ENCODE peak calls at places on chromosomes 6 and 20, in four cellular contexts. Z, L, E and M are unnamed samples.

GRCh38 chr20:40952231-40952630 is 76.4 kb upstream of the TOP1 start:
- DNase-seq in Z (no peak), L (no peak), E (no peak), M (no peak)

GRCh38 chr20:62925420-62926228 is 681 bp downstream of the DIDO1 start:
- DNase-seq in Z (peak), L (peak), E (peak), M (no peak)

GRCh38 chr20:36050436-36051317 is 82.3 kb downstream of the CNBD2 start:
- DNase-seq in Z (peak), L (peak), E (peak), M (peak)

GRCh38 chr6:6920984-6921313 is 186.8 kb upstream of the RREB1 start:
- DNase-seq in Z (no peak), L (no peak), E (no peak), M (no peak)

GRCh38 chr20:64073476-64074183 is 5.7 kb downstream of the RGS19 start:
- DNase-seq in Z (no peak), L (no peak), E (no peak), M (no peak)

GRCh38 chr20:23397961-23398360 is 23.3 kb downstream of the NAPB start:
- DNase-seq in Z (peak), L (no peak), E (no peak), M (no peak)

GRCh38 chr20:20225325-20225724 is 142.6 kb upstream of the INSM1 start:
- DNase-seq in Z (no peak), L (no peak), E (no peak), M (no peak)

GRCh38 chr6:166173292-166173951 is 5.8 kb upstream of the TBXT start:
- DNase-seq in Z (no peak), L (peak), E (peak), M (no peak)

GRCh38 chr6:139996253-139996834 is 621.9 kb upstream of the CITED2 start:
- DNase-seq in Z (no peak), L (peak), E (peak), M (no peak)

GRCh38 chr20:47438464-47439381 is 63.0 kb upstream of the NCOA3 start:
- DNase-seq in Z (no peak), L (no peak), E (peak), M (no peak)

GRCh38 chr6:84709121-84709520 is 55.3 kb downstream of the TBX18 start:
- DNase-seq in Z (no peak), L (peak), E (no peak), M (no peak)

GRCh38 chr6:130447374-130447773 is 81.6 kb downstream of the TMEM200A start:
- DNase-seq in Z (no peak), L (no peak), E (no peak), M (no peak)

GRCh38 chr6:168908166-168908565 is 345.5 kb downstream of the THBS2 start:
- DNase-seq in Z (peak), L (no peak), E (no peak), M (no peak)

GRCh38 chr6:5751525-5752252 is 255.0 kb downstream of the NRN1 start:
- DNase-seq in Z (peak), L (peak), E (no peak), M (no peak)

GRCh38 chr6:25487012-25487411 is 165.0 kb upstream of the SCGN start:
- DNase-seq in Z (no peak), L (no peak), E (no peak), M (no peak)

GRCh38 chr6:166942393-166943168 is 13.8 kb downstream of the RNASET2 start:
- DNase-seq in Z (no peak), L (no peak), E (no peak), M (no peak)

GRCh38 chr6:123030292-123030691 is 34.3 kb downstream of the CLVS2 start:
- DNase-seq in Z (peak), L (no peak), E (no peak), M (no peak)

GRCh38 chr20:45892049-45892816 is 1.1 kb downstream of the CTSA start:
- DNase-seq in Z (peak), L (peak), E (no peak), M (no peak)

GRCh38 chr6:69617163-69617562 is 179.6 kb downstream of the LMBRD1 start:
- DNase-seq in Z (no peak), L (no peak), E (no peak), M (no peak)

GRCh38 chr6:39003072-39003471 is 45.5 kb upstream of the GLP1R start:
- DNase-seq in Z (no peak), L (peak), E (no peak), M (no peak)

GRCh38 chr20:26208296-26209091 is 511.8 kb upstream of the ZNF337 start:
- DNase-seq in Z (peak), L (no peak), E (no peak), M (no peak)

GRCh38 chr20:29873946-29874345 is 1383.5 kb upstream of the DEFB115 start:
- DNase-seq in Z (peak), L (peak), E (peak), M (no peak)

GRCh38 chr6:9370480-9370879 is 935.1 kb upstream of the SLC35B3 start:
- DNase-seq in Z (no peak), L (no peak), E (no peak), M (no peak)

GRCh38 chr20:35953411-35954199 is 697 bp downstream of the SCAND1 start:
- DNase-seq in Z (peak), L (peak), E (peak), M (no peak)

DNA sequence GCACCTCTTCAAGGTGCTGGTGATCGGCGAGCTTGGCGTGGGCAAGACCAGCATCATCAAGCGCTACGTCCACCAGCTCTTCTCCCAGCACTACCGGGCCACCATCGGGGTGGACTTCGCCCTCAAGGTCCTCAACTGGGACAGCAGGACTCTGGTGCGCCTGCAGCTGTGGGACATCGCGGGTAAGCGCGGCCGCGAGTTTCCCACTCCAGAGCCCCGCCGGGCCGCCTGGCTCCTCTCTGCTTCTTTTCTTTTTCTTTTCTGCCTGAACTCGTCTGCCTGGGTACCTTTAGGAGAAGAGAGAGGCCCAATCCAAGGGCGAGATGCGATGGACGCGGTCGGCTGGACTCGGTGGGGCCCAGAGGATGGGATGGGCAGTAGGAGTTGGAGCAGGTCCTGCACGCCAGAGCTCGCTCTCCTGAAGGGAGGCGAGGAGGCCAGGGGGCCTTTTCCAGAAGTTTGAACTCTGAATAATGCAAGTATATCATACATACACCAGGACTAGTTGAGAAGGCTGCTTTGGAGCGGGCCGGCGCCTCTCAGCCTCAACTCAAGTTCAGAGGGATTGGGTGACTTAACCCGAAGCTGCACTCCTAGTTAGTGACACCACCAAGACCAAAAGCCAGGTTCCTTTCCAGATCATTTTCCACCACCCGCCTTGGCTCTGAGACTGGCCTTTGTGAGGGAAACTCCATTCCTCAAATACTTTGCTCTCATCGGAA is 468 bp downstream of the RAB32 start:
- DNase-seq in Z (peak), L (no peak), E (no peak), M (no peak)
- H3K4me3 ChIP-seq in Z (peak), L (peak), E (no peak), M (peak)

DNA sequence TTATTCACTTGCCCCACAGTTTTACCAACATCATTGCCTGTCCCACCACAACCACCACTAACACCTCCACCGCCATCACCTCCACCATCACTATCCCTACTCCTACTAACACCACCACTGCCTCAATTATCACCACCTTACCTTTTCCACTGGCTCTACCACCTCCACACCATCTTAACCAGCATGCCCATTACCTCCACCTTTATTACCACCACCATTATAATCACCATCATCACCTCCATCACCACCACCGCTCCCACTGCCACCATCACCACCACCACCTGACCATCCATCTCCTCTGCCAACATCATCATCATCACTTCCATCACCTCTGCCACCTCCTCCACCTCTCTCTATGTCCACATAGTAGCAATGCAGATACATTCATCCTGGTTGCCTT is 90.0 kb downstream of the SNAP25 start:
- DNase-seq in Z (no peak), L (no peak), E (no peak), M (no peak)
- H3K4me3 ChIP-seq in Z (no peak), L (no peak), E (no peak), M (no peak)

GRCh38 chr6:157839606-157840005 is 16.6 kb downstream of the SNX9 start:
- DNase-seq in Z (no peak), L (no peak), E (no peak), M (no peak)

GRCh38 chr6:157840776-157841175 is 17.7 kb downstream of the SNX9 start:
- DNase-seq in Z (peak), L (peak), E (no peak), M (no peak)

GRCh38 chr6:157842213-157842612 is 19.2 kb downstream of the SNX9 start:
- DNase-seq in Z (no peak), L (no peak), E (no peak), M (no peak)

GRCh38 chr6:157840261-157840660 is 17.2 kb downstream of the SNX9 start:
- DNase-seq in Z (no peak), L (no peak), E (no peak), M (no peak)

DNA sequence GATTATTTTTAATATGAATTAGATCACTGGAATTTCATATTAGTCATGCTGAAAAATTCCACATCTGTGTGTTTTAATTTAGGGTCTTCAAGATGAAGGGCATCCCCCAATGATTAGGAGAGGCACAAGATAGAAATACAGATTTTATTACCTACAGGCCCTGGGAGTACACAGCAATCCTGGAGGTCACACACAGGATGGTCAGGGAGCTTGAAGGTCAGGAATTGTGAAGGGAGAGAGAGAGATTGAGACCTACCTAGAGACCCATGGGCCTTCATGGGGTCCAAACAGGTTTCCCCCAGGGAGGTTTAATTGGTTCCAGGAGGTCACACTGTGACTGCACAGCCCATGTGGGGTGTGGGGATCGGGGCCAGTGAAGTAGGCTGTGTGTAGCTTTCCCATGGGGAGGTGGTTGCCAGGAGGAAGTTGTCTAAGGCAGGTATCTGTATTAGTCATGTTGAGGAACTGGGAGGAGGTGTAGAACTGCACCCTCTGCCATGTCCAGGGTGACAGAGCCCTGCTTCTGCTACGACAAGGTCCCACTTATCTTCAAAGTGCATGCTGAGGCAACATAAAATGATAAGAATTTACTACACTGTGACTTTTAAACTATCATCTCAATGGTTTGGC is 18.3 kb downstream of the SNX9 start:
- DNase-seq in Z (no peak), L (no peak), E (no peak), M (no peak)
- H3K4me3 ChIP-seq in Z (no peak), L (no peak), E (no peak), M (no peak)

GRCh38 chr6:19839237-19839546 is 2.0 kb downstream of the ID4 start:
- DNase-seq in Z (no peak), L (no peak), E (no peak), M (no peak)
- H3K4me3 ChIP-seq in Z (peak), L (peak), E (peak), M (peak)

DNA sequence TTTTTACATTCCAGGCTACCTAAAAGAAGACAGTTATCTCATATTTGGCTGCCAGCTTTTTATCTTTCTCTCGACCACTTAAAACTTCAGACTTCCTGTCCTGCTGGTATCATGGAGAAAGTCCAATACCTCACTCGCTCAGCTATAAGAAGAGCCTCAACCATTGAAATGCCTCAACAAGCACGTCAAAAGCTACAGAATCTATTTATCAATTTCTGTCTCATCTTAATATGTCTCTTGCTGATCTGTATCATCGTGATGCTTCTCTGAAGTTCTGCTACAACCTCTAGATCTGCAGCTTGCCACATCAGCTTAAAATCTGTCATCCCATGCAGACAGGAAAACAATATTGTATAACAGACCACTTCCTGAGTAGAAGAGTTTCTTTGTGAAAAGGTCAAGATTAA is 10.7 kb downstream of the PLN start:
- DNase-seq in Z (peak), L (peak), E (no peak), M (no peak)
- H3K4me3 ChIP-seq in Z (no peak), L (no peak), E (no peak), M (no peak)

GRCh38 chr6:30556006-30556713 is at the start of gene GNL1:
- DNase-seq in Z (peak), L (peak), E (peak), M (peak)

GRCh38 chr6:30554962-30555361 is 1.3 kb downstream of the GNL1 start:
- DNase-seq in Z (no peak), L (no peak), E (no peak), M (no peak)

GRCh38 chr6:30555428-30556005 is 772 bp downstream of the GNL1 start:
- DNase-seq in Z (peak), L (no peak), E (peak), M (no peak)

GRCh38 chr6:30556714-30556963 is 350 bp upstream of the GNL1 start:
- DNase-seq in Z (no peak), L (no peak), E (peak), M (no peak)

GRCh38 chr6:30554404-30554803 is 1.9 kb downstream of the GNL1 start:
- DNase-seq in Z (no peak), L (no peak), E (no peak), M (no peak)
- H3K4me3 ChIP-seq in Z (peak), L (peak), E (peak), M (no peak)

GRCh38 chr6:27674882-27675281 is 202.0 kb upstream of the ZNF184 start:
- DNase-seq in Z (no peak), L (no peak), E (no peak), M (no peak)

GRCh38 chr6:27669278-27669797 is 196.4 kb upstream of the ZNF184 start:
- DNase-seq in Z (no peak), L (peak), E (no peak), M (no peak)

GRCh38 chr6:27669798-27670301 is 196.9 kb upstream of the ZNF184 start:
- DNase-seq in Z (no peak), L (peak), E (no peak), M (no peak)

GRCh38 chr6:27668442-27669275 is 195.8 kb upstream of the ZNF184 start:
- DNase-seq in Z (peak), L (peak), E (peak), M (peak)

DNA sequence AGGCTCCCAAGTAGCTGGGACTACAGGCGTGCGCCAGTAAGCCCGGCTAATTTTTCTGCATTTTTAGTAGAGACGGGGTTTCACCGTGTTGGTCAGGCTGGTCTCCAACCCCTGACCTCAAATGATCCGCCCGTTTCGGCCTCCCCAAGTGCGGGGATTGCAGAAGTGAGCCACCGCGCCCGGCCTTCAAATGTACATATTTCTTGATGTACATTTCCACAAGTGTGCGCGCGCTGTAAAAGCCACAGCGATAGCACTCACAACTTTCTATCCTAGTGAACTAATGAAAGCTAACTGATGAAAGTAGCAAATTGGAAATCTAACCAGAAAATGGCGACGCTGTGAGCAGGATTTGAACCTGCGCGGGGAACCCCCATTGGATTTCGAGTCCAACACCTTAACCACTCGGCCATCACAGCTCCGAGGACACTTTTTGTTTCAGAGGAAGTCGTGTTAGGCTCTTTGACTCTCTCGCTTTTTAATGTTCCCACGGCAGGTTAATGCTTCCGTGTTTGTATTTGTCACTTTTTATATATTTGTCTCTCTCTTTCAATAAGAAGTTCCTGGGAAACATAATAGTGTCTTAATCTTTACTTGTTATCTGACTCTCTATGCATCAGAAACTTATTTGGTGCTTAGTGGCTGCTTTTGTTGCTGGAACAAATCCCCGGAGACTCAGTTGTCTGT is 199.4 kb upstream of the ZNF184 start:
- DNase-seq in Z (peak), L (peak), E (no peak), M (peak)
- H3K4me3 ChIP-seq in Z (no peak), L (peak), E (no peak), M (no peak)

GRCh38 chr6:36843169-36843568 is 3.9 kb upstream of the CPNE5 start:
- DNase-seq in Z (no peak), L (no peak), E (no peak), M (no peak)

GRCh38 chr6:36838896-36839818 is at the start of gene CPNE5:
- DNase-seq in Z (no peak), L (peak), E (no peak), M (no peak)

GRCh38 chr6:36841756-36842155 is 2.5 kb upstream of the CPNE5 start:
- DNase-seq in Z (no peak), L (no peak), E (no peak), M (no peak)

GRCh38 chr6:36839819-36840379 is 655 bp upstream of the CPNE5 start:
- DNase-seq in Z (peak), L (peak), E (peak), M (no peak)

DNA sequence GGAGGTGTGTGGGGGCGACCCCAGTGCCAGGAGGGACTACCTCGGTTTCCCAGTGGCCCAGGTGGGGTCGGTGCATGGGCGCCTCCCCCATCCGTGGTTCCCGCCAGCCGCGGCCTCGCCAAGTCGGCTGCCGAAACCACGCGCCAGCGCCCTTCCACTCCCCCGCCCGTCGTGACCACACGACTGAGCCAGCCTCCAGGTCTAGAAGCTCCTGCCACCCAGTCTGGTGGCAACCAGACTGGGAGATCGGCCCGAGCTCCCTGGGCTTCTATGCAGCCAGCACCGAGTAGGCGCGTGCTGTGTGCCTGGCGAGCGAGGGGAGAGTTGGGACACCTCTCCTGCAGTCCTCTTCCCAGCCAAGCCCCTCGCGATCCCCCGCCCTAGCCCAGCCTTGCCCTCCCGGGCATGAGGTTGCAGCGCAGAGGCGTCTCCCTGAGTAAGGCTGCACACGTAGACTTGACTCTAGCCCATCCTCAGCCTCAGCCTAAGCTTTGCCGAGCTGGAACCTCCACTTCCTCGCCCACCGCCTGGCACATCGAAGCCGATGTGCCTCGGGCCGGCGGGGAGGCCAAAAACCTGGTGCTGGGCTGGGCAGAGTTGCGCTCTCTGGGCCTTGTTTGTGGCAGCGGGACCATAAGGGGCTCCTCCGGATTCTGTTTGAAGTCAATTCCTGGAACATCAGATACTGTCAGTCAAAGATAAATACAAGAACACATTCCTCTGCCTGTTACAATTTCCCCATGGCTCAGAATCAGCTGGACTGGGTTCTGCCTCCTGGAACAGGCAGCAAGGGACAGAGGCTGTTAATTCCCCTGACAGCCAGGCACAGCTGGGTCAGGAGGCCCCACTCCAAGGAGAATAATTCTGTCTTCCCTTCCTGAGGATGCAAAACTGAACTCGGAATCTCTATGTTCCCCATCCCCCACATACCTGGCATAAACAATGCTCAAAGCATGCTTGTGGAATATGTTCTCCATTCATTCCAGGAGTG is 1.5 kb upstream of the CPNE5 start:
- DNase-seq in Z (peak), L (no peak), E (no peak), M (no peak)
- H3K4me3 ChIP-seq in Z (peak), L (peak), E (no peak), M (peak)